ENCODE peak calls at places on chromosomes 7 and 10, in six cellular contexts. J, K, I, F, O and Y are unnamed samples. For H3K4me1, the result is how much of the 10 kb centered on the place peaks cover.

GRCh38 chr10:86725980-86726976 is 30.1 kb upstream of the BMPR1A start:
- DNase-seq in J (no peak), K (no peak), I (no peak), O (no peak), F (no peak), Y (no peak)

GRCh38 chr10:100100651-100101525 is 19.2 kb upstream of the CPN1 start:
- DNase-seq in O (no peak), K (peak), I (peak), J (no peak), F (peak), Y (no peak)

GRCh38 chr7:5217396-5217795 is 27.4 kb downstream of the WIPI2 start:
- DNase-seq in F (no peak), J (no peak), I (no peak), K (no peak), O (peak), Y (peak)

GRCh38 chr10:77290528-77291155 is 347.0 kb downstream of the KCNMA1 start:
- DNase-seq in O (no peak), K (no peak), J (no peak), F (no peak), I (peak), Y (no peak)

GRCh38 chr10:30459283-30459682 is 25.3 kb downstream of the MAP3K8 start:
- DNase-seq in J (peak), K (no peak), O (peak), I (no peak), F (no peak), Y (peak)

GRCh38 chr10:89861584-89862287 is 160.3 kb downstream of the KIF20B start:
- DNase-seq in I (peak), F (no peak), K (peak), J (no peak), O (no peak), Y (no peak)

GRCh38 chr10:94666391-94667102 is 17.0 kb upstream of the CYP2C18 start:
- DNase-seq in F (no peak), J (no peak), I (no peak), O (no peak), K (no peak), Y (no peak)

GRCh38 chr7:26091933-26092332 is 60.1 kb upstream of the NFE2L3 start:
- DNase-seq in J (no peak), F (no peak), I (peak), K (no peak), O (no peak), Y (no peak)

GRCh38 chr10:21904930-21905329 is 98.6 kb downstream of the DNAJC1 start:
- DNase-seq in K (no peak), F (no peak), I (no peak), J (no peak), O (no peak), Y (no peak)

GRCh38 chr10:123729523-123729922 is 63.4 kb downstream of the GPR26 start:
- DNase-seq in J (no peak), O (no peak), I (no peak), F (no peak), K (no peak), Y (no peak)

GRCh38 chr7:3010161-3010560 is 33.5 kb downstream of the CARD11 start:
- DNase-seq in I (no peak), O (no peak), F (no peak), K (no peak), J (no peak), Y (no peak)

GRCh38 chr7:65953890-65954289 is 28.1 kb downstream of the GUSB start:
- DNase-seq in I (no peak), K (no peak), O (no peak), F (no peak), J (no peak), Y (peak)

GRCh38 chr7:4667776-4668509 is 14.2 kb upstream of the FOXK1 start:
- DNase-seq in K (no peak), O (no peak), I (peak), F (no peak), J (no peak), Y (no peak)

DNA sequence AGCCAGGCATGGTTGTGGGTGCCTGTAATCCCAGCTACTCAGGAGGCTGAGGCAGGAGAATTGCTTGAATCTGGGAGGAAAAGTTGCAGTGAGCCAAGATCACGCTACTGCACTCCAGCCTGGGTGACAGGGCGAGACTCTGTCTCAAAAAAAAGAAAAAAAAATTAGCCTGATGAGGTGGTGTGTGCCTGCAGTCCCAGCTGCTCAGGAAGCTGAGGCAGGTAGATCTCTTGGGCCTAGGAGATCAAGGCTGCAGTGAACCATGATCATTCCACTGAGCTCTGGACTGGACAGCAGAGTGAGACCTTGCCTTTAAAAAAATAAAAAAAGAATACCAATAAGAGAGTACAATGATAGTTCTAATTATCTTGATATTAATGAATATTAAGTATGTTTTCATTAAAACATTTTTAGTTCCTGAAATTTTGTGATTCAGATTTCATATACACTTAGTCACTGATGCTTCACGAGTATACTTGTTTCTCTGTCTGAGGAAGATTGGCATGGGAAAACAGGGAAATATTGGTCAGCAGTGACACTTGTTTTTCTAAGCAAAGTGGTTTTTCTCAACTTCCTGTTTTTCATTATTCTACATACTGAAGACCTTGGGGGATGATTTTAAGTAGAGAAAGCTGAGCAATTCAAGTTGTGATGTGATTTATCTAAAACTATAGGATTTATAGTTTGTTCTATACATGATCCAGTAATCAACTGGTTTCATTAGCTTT is 76.8 kb downstream of the ADK start:
- DNase-seq in F (no peak), J (no peak), O (no peak), K (no peak), I (peak), Y (no peak)
- TF ChIP-seq CTCF in F (no peak), J (no peak), O (no peak), K (no peak), I (no peak), Y (no peak)

DNA sequence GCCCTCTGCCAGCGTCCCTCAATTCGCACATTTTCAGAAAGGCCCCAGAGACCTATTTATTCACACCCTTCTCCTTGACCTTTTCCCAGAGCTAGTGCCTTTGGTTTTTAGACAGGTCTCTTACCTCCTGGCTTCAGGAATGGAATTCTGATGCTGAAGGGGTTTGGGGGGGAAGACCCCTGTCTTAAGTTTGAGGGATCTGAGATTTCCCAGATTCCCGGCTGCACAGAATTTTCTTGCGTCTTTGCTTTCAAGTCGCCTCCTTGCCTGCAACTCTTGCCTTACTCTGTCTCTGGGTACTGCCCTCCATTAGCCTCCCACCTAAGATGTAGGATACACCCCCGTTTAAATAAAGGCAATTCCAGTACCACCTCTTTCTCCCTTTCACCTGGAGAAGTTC is 1.9 kb downstream of the GATA3 start:
- DNase-seq in K (no peak), I (no peak), F (no peak), J (no peak), O (no peak), Y (no peak)
- H3K4me1 ChIP-seq in K (under half), I (half or more), F (under half), J (under half), O (under half), Y (under half)

GRCh38 chr7:123070702-123071286 is 75.3 kb upstream of the TAS2R16 start:
- DNase-seq in K (peak), O (no peak), J (no peak), F (peak), I (no peak), Y (no peak)
- TF ChIP-seq CTCF in K (peak), O (peak), J (no peak), F (peak), I (peak), Y (no peak)

GRCh38 chr7:27112361-27112760 is 9.9 kb upstream of the HOXA2 start:
- DNase-seq in I (peak), K (no peak), J (no peak), F (no peak), O (no peak), Y (no peak)
- H3K4me1 ChIP-seq in I (half or more), K (half or more), J (under half), F (under half), O (under half), Y (under half)

GRCh38 chr10:11058965-11059364 is 41.3 kb downstream of the CELF2 start:
- DNase-seq in F (no peak), I (no peak), J (no peak), O (no peak), K (no peak), Y (no peak)
- TF ChIP-seq CTCF in F (no peak), I (no peak), J (no peak), O (no peak), K (no peak), Y (no peak)

GRCh38 chr10:49144021-49144720 is 10.3 kb upstream of the FAM170B start:
- DNase-seq in K (no peak), O (no peak), J (no peak), F (no peak), I (no peak), Y (no peak)
- H3K4me1 ChIP-seq in K (under half), O (under half), J (under half), F (under half), I (under half), Y (under half)